ENCODE peak calls at places on chromosome 11, in four cellular contexts. Z is T-cell, F is NCI-H748 treated with DMSO at 0.1 percent for 48 hours, I is OCI-LY7. J is an unnamed sample.

GRCh38 chr11:41845066-41845465 is 385.6 kb upstream of the LRRC4C start:
- DNase-seq in Z (no peak), F (no peak), I (no peak), J (no peak)

GRCh38 chr11:119258180-119258579 is 52.0 kb downstream of the CBL start:
- DNase-seq in Z (peak; percentile 17), F (no peak), I (peak; percentile 29), J (no peak)

GRCh38 chr11:69912161-69912910 is 93.1 kb upstream of the FGF3 start:
- DNase-seq in Z (no peak), F (no peak), I (no peak), J (no peak)

GRCh38 chr11:1421291-1421690 is 31.6 kb downstream of the BRSK2 start:
- DNase-seq in Z (no peak), F (no peak), I (no peak), J (no peak)

GRCh38 chr11:88849368-88849767 is 216.4 kb downstream of the GRM5 start:
- DNase-seq in Z (no peak), F (no peak), I (no peak), J (no peak)

GRCh38 chr11:130815921-130816320 is 100.4 kb downstream of the SNX19 start:
- DNase-seq in Z (no peak), F (no peak), I (no peak), J (no peak)

GRCh38 chr11:19359425-19360000 is 118.8 kb upstream of the E2F8 start:
- DNase-seq in Z (no peak), F (no peak), I (peak; percentile 25), J (no peak)

GRCh38 chr11:102920118-102920684 is 35.3 kb downstream of the MMP13 start:
- DNase-seq in Z (no peak), F (no peak), I (no peak), J (no peak)

GRCh38 chr11:79018371-79018849 is 422.4 kb downstream of the TENM4 start:
- DNase-seq in Z (no peak), F (no peak), I (no peak), J (no peak)

GRCh38 chr11:64322925-64323260 is 5.0 kb downstream of the PRDX5 start:
- DNase-seq in Z (no peak), F (no peak), I (no peak), J (no peak)

GRCh38 chr11:128726464-128727139 is 32.7 kb downstream of the FLI1 start:
- DNase-seq in Z (peak; percentile 54), F (no peak), I (peak; percentile 79), J (no peak)